ENCODE peak calls at places on chromosomes 6 and 20, in six cellular contexts. X, Y, J, L, H and O are unnamed samples.

GRCh38 chr6:6803180-6803978 is 214.9 kb downstream of the LY86 start:
- DNase-seq in X (peak; percentile 70), Y (no peak), J (no peak), L (peak; percentile 46), H (peak; percentile 83), O (peak; percentile 88)

GRCh38 chr6:166456360-166457156 is 73.8 kb upstream of the MPC1 start:
- DNase-seq in X (no peak), Y (no peak), J (no peak), L (no peak), H (peak; percentile 9), O (no peak)

GRCh38 chr6:36368921-36369880 is 18.3 kb downstream of the ETV7 start:
- DNase-seq in X (peak; percentile 65), Y (no peak), J (no peak), L (no peak), H (peak; percentile 35), O (no peak)

GRCh38 chr6:33759887-33760629 is 13.4 kb upstream of the IP6K3 start:
- DNase-seq in X (no peak), Y (no peak), J (no peak), L (no peak), H (no peak), O (no peak)

GRCh38 chr6:169225887-169226286 is 27.8 kb downstream of the THBS2 start:
- DNase-seq in X (no peak), Y (no peak), J (peak; percentile 81), L (no peak), H (no peak), O (no peak)

GRCh38 chr6:36954262-36954931 is at the start of gene PI16:
- DNase-seq in X (no peak), Y (no peak), J (no peak), L (no peak), H (no peak), O (no peak)

GRCh38 chr20:36153754-36154695 is 515 bp upstream of the EPB41L1 start:
- DNase-seq in X (peak; percentile 91), Y (peak; percentile 15), J (peak; percentile 90), L (peak; percentile 53), H (peak; percentile 93), O (peak; percentile 91)

GRCh38 chr6:29552512-29553051 is 7.0 kb downstream of the UBD start:
- DNase-seq in X (no peak), Y (no peak), J (no peak), L (peak; percentile 30), H (no peak), O (no peak)

GRCh38 chr20:23879811-23880374 is 345 bp upstream of the CST5 start:
- DNase-seq in X (peak; percentile 60), Y (no peak), J (no peak), L (no peak), H (no peak), O (no peak)

GRCh38 chr6:168120390-168121307 is 41.6 kb upstream of the FRMD1 start:
- DNase-seq in X (no peak), Y (no peak), J (peak; percentile 74), L (peak; percentile 52), H (no peak), O (no peak)

GRCh38 chr6:85323435-85324040 is 126.3 kb upstream of the NT5E start:
- DNase-seq in X (peak; percentile 52), Y (peak; percentile 63), J (no peak), L (peak; percentile 81), H (peak; percentile 85), O (no peak)

GRCh38 chr6:43921548-43922422 is 151.8 kb downstream of the VEGFA start:
- DNase-seq in X (peak; percentile 32), Y (no peak), J (no peak), L (no peak), H (no peak), O (no peak)

GRCh38 chr6:131383421-131384411 is 189.3 kb upstream of the ARG1 start:
- DNase-seq in X (no peak), Y (no peak), J (no peak), L (no peak), H (no peak), O (no peak)

GRCh38 chr6:33599413-33599911 is 19.4 kb upstream of the BAK1 start:
- DNase-seq in X (no peak), Y (no peak), J (no peak), L (no peak), H (no peak), O (peak; percentile 47)

GRCh38 chr6:98463038-98463437 is 371.3 kb upstream of the POU3F2 start:
- DNase-seq in X (no peak), Y (no peak), J (no peak), L (no peak), H (no peak), O (no peak)

GRCh38 chr6:132218063-132218696 is 183.1 kb downstream of the MOXD1 start:
- DNase-seq in X (no peak), Y (no peak), J (no peak), L (no peak), H (no peak), O (no peak)

GRCh38 chr6:117491916-117492315 is 9.4 kb downstream of the DCBLD1 start:
- DNase-seq in X (no peak), Y (no peak), J (no peak), L (no peak), H (no peak), O (no peak)

GRCh38 chr20:33372993-33373441 is 28.3 kb downstream of the CDK5RAP1 start:
- DNase-seq in X (no peak), Y (no peak), J (no peak), L (no peak), H (no peak), O (no peak)

GRCh38 chr6:129894904-129895303 is 33.8 kb upstream of the TMEM244 start:
- DNase-seq in X (no peak), Y (no peak), J (no peak), L (no peak), H (no peak), O (no peak)

GRCh38 chr20:33103561-33103960 is 24.1 kb downstream of the BPIFB4 start:
- DNase-seq in X (no peak), Y (no peak), J (no peak), L (no peak), H (no peak), O (no peak)

GRCh38 chr6:151962246-151962846 is 154.9 kb downstream of the ESR1 start:
- DNase-seq in X (no peak), Y (no peak), J (no peak), L (peak; percentile 15), H (peak; percentile 6), O (no peak)

GRCh38 chr6:122289721-122290501 is 109.5 kb upstream of the HSF2 start:
- DNase-seq in X (no peak), Y (no peak), J (no peak), L (no peak), H (peak; percentile 11), O (no peak)

GRCh38 chr6:24753545-24753944 is 21.2 kb upstream of the GMNN start:
- DNase-seq in X (no peak), Y (no peak), J (no peak), L (no peak), H (no peak), O (no peak)

GRCh38 chr20:46959821-46960220 is 65.2 kb downstream of the EYA2 start:
- DNase-seq in X (no peak), Y (no peak), J (no peak), L (no peak), H (no peak), O (no peak)

GRCh38 chr6:148311849-148312669 is 30.6 kb upstream of the SASH1 start:
- DNase-seq in X (no peak), Y (no peak), J (no peak), L (no peak), H (no peak), O (no peak)

GRCh38 chr6:108951351-108951953 is 103.2 kb downstream of the ARMC2 start:
- DNase-seq in X (no peak), Y (no peak), J (no peak), L (no peak), H (no peak), O (no peak)

GRCh38 chr6:119096683-119097310 is 18.3 kb upstream of the FAM184A start:
- DNase-seq in X (no peak), Y (no peak), J (no peak), L (no peak), H (no peak), O (peak; percentile 77)

GRCh38 chr6:79821859-79822258 is 125.5 kb downstream of the ELOVL4 start:
- DNase-seq in X (no peak), Y (no peak), J (no peak), L (no peak), H (no peak), O (no peak)

GRCh38 chr20:5471368-5471767 is 154.6 kb upstream of the PROKR2 start:
- DNase-seq in X (no peak), Y (no peak), J (peak; percentile 80), L (no peak), H (no peak), O (no peak)

GRCh38 chr6:28081486-28081751 is 1.1 kb downstream of the ZNF165 start:
- DNase-seq in X (no peak), Y (peak; percentile 40), J (no peak), L (no peak), H (no peak), O (no peak)

GRCh38 chr6:4727671-4728435 is 48.4 kb upstream of the CDYL start:
- DNase-seq in X (no peak), Y (no peak), J (no peak), L (peak; percentile 32), H (peak; percentile 10), O (no peak)

GRCh38 chr6:156146891-156147290 is 630.3 kb upstream of the ARID1B start:
- DNase-seq in X (no peak), Y (no peak), J (no peak), L (no peak), H (no peak), O (no peak)

GRCh38 chr6:109351231-109352132 is 30.8 kb downstream of the CD164 start:
- DNase-seq in X (no peak), Y (no peak), J (no peak), L (no peak), H (no peak), O (no peak)

GRCh38 chr6:160355001-160355400 is 6.8 kb downstream of the SLC22A3 start:
- DNase-seq in X (no peak), Y (no peak), J (no peak), L (peak; percentile 20), H (peak; percentile 62), O (no peak)

GRCh38 chr6:53109612-53110011 is 39.0 kb downstream of the GCM1 start:
- DNase-seq in X (no peak), Y (no peak), J (no peak), L (no peak), H (no peak), O (no peak)

GRCh38 chr20:10609726-10610125 is 64.1 kb downstream of the JAG1 start:
- DNase-seq in X (no peak), Y (no peak), J (no peak), L (no peak), H (no peak), O (no peak)

GRCh38 chr6:155832596-155832995 is 377.0 kb upstream of the NOX3 start:
- DNase-seq in X (no peak), Y (no peak), J (no peak), L (no peak), H (no peak), O (no peak)

GRCh38 chr6:27562027-27562410 is 89.1 kb upstream of the ZNF184 start:
- DNase-seq in X (no peak), Y (no peak), J (no peak), L (no peak), H (no peak), O (no peak)

GRCh38 chr6:90080876-90081464 is 186.7 kb downstream of the GJA10 start:
- DNase-seq in X (no peak), Y (peak; percentile 52), J (no peak), L (peak; percentile 84), H (no peak), O (no peak)